ENCODE peak calls at places on chromosome 11, in seven cellular contexts. Z is BE2C, M is left ventricle myocardium inferior, J is stomach, U is progenitor cell of endocrine pancreas, X is osteocyte, Q is HFFc6. G is an unnamed sample.
A peak's percentile ranks its signal among the peaks of the same experiment; 100 is the strongest.

GRCh38 chr11:13010737-13011342 is 1.7 kb downstream of the RASSF10 start:
- DNase-seq in Z (no peak), M (no peak), J (peak; percentile 48), U (peak; percentile 27), X (no peak), Q (no peak), G (no peak)

GRCh38 chr11:40125054-40125453 is 1334.4 kb downstream of the LRRC4C start:
- DNase-seq in Z (no peak), M (no peak), J (no peak), U (no peak), X (no peak), Q (no peak), G (no peak)

GRCh38 chr11:63290285-63290684 is 46.9 kb upstream of the SLC22A25 start:
- DNase-seq in Z (no peak), M (no peak), J (no peak), U (no peak), X (no peak), Q (no peak), G (no peak)

GRCh38 chr11:69876013-69876412 is 56.8 kb upstream of the FGF3 start:
- DNase-seq in Z (no peak), M (peak; percentile 2), J (peak; percentile 18), U (no peak), X (peak; percentile 66), Q (no peak), G (peak; percentile 4)

GRCh38 chr11:44977493-44977984 is 26.9 kb upstream of the TP53I11 start:
- DNase-seq in Z (no peak), M (no peak), J (peak; percentile 55), U (no peak), X (no peak), Q (peak; percentile 10), G (no peak)

GRCh38 chr11:61298663-61299244 is 3.6 kb upstream of the VWCE start:
- DNase-seq in Z (no peak), M (no peak), J (no peak), U (no peak), X (no peak), Q (no peak), G (no peak)

GRCh38 chr11:33687733-33688479 is 12.7 kb downstream of the C11orf91 start:
- DNase-seq in Z (peak; percentile 37), M (no peak), J (no peak), U (peak; percentile 41), X (peak; percentile 84), Q (peak; percentile 57), G (no peak)

GRCh38 chr11:24861440-24861839 is 364.6 kb downstream of the LUZP2 start:
- DNase-seq in Z (no peak), M (no peak), J (no peak), U (no peak), X (no peak), Q (no peak), G (no peak)

GRCh38 chr11:125402436-125402835 is 93.6 kb downstream of the FEZ1 start:
- DNase-seq in Z (no peak), M (no peak), J (no peak), U (no peak), X (no peak), Q (peak; percentile 75), G (no peak)

DNA sequence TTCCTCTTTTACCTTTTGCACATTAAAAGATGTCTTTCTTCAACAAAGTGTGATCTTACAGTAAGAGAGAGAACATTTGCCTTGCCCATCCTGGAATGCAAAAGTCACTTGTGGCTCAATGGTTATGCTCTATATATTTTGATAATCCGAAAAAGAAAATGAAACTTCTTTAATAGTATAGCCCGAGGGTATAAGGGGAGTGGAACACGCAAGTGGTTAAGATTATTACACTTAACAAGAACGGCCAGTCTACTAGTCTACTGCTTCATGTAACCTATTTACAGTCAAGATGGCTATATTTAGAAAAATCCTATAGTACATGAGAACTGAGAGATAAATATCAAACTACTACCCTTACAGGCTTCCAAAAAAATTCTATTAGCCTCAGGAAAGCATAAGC is 86.1 kb downstream of the CADM1 start:
- DNase-seq in Z (no peak), M (no peak), J (no peak), U (no peak), X (no peak), Q (no peak), G (no peak)
- TF ChIP-seq CTCF in Z (no peak), M (no peak), J (no peak), U (no peak), X (no peak), Q (no peak), G (no peak)

DNA sequence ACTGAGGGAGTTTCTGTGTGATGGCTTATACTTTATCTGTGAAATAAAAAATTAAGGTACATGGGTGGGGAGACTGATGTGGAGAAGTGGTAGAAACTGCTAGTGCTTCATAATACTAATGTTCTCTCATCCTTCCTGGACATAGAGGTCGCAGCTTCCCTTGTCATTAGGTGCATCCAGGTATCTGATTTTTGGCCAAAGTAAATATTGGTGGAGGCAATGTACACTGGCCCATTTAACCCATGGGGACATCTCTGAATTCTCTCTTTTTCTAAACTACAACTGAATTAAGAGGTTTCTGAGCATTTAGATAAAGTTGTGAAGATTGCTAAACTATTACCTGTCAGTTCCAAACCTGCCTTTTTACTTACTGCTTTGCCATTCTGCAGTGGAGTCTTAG is 140.9 kb upstream of the CHORDC1 start:
- DNase-seq in Z (no peak), M (no peak), J (no peak), U (no peak), X (no peak), Q (no peak), G (no peak)
- TF ChIP-seq CTCF in Z (no peak), M (no peak), J (no peak), U (no peak), X (no peak), Q (no peak), G (no peak)

GRCh38 chr11:128520886-128521696 is 66.3 kb downstream of the ETS1 start:
- DNase-seq in Z (no peak), M (no peak), J (no peak), U (no peak), X (no peak), Q (no peak), G (no peak)
- TF ChIP-seq CTCF in Z (no peak), M (peak; percentile 19), J (no peak), U (no peak), X (peak; percentile 26), Q (peak; percentile 52), G (no peak)

GRCh38 chr11:107457558-107458271 is at the start of gene CWF19L2:
- DNase-seq in Z (peak; percentile 90), M (peak; percentile 90), J (peak; percentile 88), U (peak; percentile 73), X (peak; percentile 95), Q (peak; percentile 96), G (peak; percentile 67)
- TF ChIP-seq CTCF in Z (no peak), M (no peak), J (no peak), U (no peak), X (no peak), Q (peak; percentile 26), G (no peak)

GRCh38 chr11:58784995-58785394 is 53.3 kb upstream of the GLYAT start:
- DNase-seq in Z (no peak), M (no peak), J (no peak), U (no peak), X (no peak), Q (no peak), G (no peak)

GRCh38 chr11:58787903-58788302 is 56.2 kb upstream of the GLYAT start:
- DNase-seq in Z (no peak), M (no peak), J (no peak), U (no peak), X (no peak), Q (peak; percentile 29), G (no peak)

GRCh38 chr11:58786693-58787092 is 55.0 kb upstream of the GLYAT start:
- DNase-seq in Z (no peak), M (no peak), J (no peak), U (no peak), X (no peak), Q (peak; percentile 3), G (no peak)

GRCh38 chr11:58788355-58789023 is 56.0 kb downstream of the GLYATL2 start:
- DNase-seq in Z (peak; percentile 28), M (no peak), J (peak; percentile 66), U (no peak), X (no peak), Q (peak; percentile 73), G (no peak)
- TF ChIP-seq CTCF in Z (peak; percentile 84), M (peak; percentile 71), J (peak; percentile 52), U (peak; percentile 63), X (peak; percentile 68), Q (peak; percentile 86), G (no peak)

GRCh38 chr11:66013762-66014100 is 1.9 kb downstream of the CST6 start:
- DNase-seq in Z (no peak), M (no peak), J (no peak), U (no peak), X (no peak), Q (no peak), G (no peak)
- TF ChIP-seq CTCF in Z (no peak), M (no peak), J (no peak), U (no peak), X (no peak), Q (no peak), G (no peak)